ENCODE peak calls at places on chromosomes 13 and 19, in four cellular contexts. A, T, F and O are unnamed samples.

GRCh38 chr19:43532571-43532961 is 422 bp upstream of the ZNF575 start:
- DNase-seq in F (no peak), A (peak; percentile 65), T (no peak), O (peak; percentile 83)

GRCh38 chr13:98693756-98694155 is 58.7 kb downstream of the SLC15A1 start:
- DNase-seq in T (no peak), F (no peak), A (no peak), O (no peak)

GRCh38 chr13:60134376-60134775 is 29.4 kb downstream of the DIAPH3 start:
- DNase-seq in T (no peak), F (no peak), A (no peak), O (no peak)

GRCh38 chr19:14515501-14516047 is 2.6 kb downstream of the DNAJB1 start:
- DNase-seq in T (no peak), A (no peak), F (no peak), O (no peak)

GRCh38 chr13:40200273-40200978 is 466.0 kb downstream of the FOXO1 start:
- DNase-seq in A (no peak), T (no peak), F (no peak), O (no peak)

GRCh38 chr13:98450495-98451167 is 126.3 kb downstream of the STK24 start:
- DNase-seq in A (no peak), T (no peak), F (no peak), O (no peak)

GRCh38 chr19:3517638-3518037 is 11.5 kb downstream of the FZR1 start:
- DNase-seq in A (no peak), T (no peak), F (no peak), O (no peak)

GRCh38 chr13:50382951-50383350 is 367.7 kb downstream of the KCNRG start:
- DNase-seq in T (no peak), A (no peak), F (no peak), O (no peak)

GRCh38 chr13:53324656-53325055 is 296.0 kb downstream of the OLFM4 start:
- DNase-seq in F (no peak), A (no peak), T (no peak), O (no peak)

GRCh38 chr19:1360818-1361461 is 22.8 kb upstream of the NDUFS7 start:
- DNase-seq in A (peak; percentile 70), T (peak; percentile 56), F (peak; percentile 37), O (peak; percentile 57)

GRCh38 chr13:99693812-99694211 is 192.5 kb downstream of the TM9SF2 start:
- DNase-seq in A (no peak), F (no peak), T (no peak), O (no peak)

DNA sequence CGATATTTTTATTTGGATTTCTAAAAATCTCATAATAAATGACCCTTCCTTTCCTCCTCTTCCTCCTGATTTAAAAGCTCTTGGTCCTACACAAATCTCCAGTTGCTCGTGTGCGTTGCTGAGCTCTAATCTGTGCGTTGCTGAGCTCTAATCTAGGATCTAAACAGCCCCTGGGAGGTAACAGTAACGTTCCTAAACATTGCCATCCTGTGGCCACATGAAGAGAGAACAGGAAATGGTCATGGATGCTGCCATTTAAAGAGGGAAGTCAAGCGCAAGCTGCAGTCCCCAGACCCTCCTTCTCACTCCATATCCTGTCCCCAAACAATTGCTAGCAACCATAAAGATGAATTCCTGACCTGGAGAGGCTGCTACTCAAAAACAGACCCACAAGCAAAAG is 170.8 kb downstream of the NUFIP1 start:
- DNase-seq in T (no peak), F (no peak), A (no peak), O (no peak)
- TF ChIP-seq CTCF in T (no peak), F (no peak), A (peak; percentile 8), O (no peak)

GRCh38 chr19:48290341-48290922 is 20.6 kb downstream of the ZNF114 start:
- DNase-seq in T (peak; percentile 20), A (no peak), F (no peak), O (no peak)
- TF ChIP-seq CTCF in T (no peak), A (no peak), F (peak; percentile 39), O (no peak)

DNA sequence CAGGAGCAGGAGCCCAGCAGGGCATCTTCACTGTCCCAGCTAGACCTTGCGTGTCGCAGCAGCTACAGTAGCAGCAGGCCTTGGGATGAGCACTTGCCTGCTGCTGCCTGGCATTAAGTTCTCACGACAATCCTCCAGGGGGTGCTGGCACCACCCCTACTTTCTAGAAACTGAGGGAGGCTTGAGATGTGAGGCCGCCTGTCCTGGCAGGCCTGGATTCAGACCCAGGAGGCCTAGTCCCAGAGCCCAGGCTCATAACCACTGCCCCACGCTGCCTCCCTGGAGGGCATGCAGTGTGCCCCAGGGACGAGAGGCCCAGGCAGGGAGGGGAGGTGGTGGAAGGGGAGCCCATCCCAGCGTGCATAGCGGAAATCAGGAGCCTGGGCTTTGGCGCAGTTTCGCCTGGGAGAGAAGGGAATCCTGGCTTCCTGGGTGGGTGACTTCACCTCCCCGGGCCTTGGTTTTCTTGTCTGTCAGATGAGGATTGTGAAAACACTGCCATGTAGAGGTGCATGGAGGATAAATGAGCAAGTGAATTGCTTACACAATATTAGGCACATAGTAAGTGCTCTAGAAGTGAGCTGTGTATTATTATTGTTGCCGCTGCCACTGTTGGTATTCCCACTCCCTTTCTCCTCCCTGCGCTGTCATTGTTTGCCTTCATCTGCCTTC is 26.1 kb downstream of the PPP5C start:
- DNase-seq in T (peak; percentile 37), F (no peak), A (no peak), O (no peak)
- TF ChIP-seq CTCF in T (no peak), F (peak; percentile 41), A (no peak), O (no peak)

GRCh38 chr13:113208424-113209335 is at the start of gene PCID2:
- DNase-seq in F (peak; percentile 14), T (peak; percentile 90), A (peak; percentile 88), O (peak; percentile 94)
- TF ChIP-seq CTCF in F (peak; percentile 3), T (no peak), A (peak; percentile 29), O (no peak)

GRCh38 chr13:28530729-28531194 is 35.8 kb upstream of the FLT1 start:
- DNase-seq in T (no peak), F (no peak), A (no peak), O (no peak)

GRCh38 chr13:28527629-28528028 is 32.7 kb upstream of the FLT1 start:
- DNase-seq in T (no peak), A (no peak), F (no peak), O (no peak)

GRCh38 chr13:28528388-28528787 is 33.5 kb upstream of the FLT1 start:
- DNase-seq in A (no peak), T (no peak), F (no peak), O (no peak)

GRCh38 chr13:28529836-28530235 is 34.9 kb upstream of the FLT1 start:
- DNase-seq in F (no peak), T (no peak), A (no peak), O (no peak)

DNA sequence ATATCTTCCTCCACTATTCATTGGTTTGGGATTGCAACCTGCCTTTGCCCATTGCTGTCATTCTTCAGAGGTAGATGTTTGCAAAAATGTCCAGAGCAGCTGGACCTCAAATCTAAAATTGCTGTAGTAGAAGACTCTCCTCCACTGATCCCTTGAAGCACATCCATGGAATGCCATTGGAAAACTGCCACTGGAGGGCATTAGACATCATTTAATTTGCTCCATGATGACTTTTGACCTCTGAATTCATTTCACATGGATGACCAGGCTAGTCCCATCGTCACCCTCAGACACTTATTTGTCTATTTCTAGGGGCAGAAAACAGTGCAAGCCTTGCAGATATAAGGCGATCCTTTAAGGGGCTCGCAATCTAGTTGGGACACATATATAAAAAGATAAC is 33.9 kb upstream of the FLT1 start:
- DNase-seq in T (no peak), F (no peak), A (no peak), O (peak; percentile 52)
- TF ChIP-seq CTCF in T (no peak), F (no peak), A (no peak), O (no peak)